ENCODE peak calls at places on chromosomes 5 and 9, in five cellular contexts. Q, O, C, M and Z are unnamed samples.

GRCh38 chr5:102853680-102854079 is 98.6 kb downstream of the PAM start:
- DNase-seq in Q (no peak), C (no peak), M (no peak), O (no peak), Z (no peak)

GRCh38 chr9:34991833-34992375 is 2.4 kb downstream of the DNAJB5 start:
- DNase-seq in O (peak), Q (peak), M (peak), C (no peak), Z (peak)

GRCh38 chr9:75265525-75265972 is 177.2 kb downstream of the OSTF1 start:
- DNase-seq in Q (peak), O (peak), M (peak), C (no peak), Z (peak)

GRCh38 chr5:10192309-10192708 is 57.4 kb downstream of the ATPSCKMT start:
- DNase-seq in O (no peak), Q (no peak), M (no peak), C (no peak), Z (no peak)

GRCh38 chr5:31833005-31833404 is 194.1 kb downstream of the PDZD2 start:
- DNase-seq in Q (no peak), C (no peak), O (no peak), M (no peak), Z (no peak)

GRCh38 chr9:3894764-3895163 is 369.0 kb upstream of the RFX3 start:
- DNase-seq in M (peak), O (no peak), C (no peak), Q (no peak), Z (no peak)

GRCh38 chr9:91714020-91714721 is 235.9 kb downstream of the ROR2 start:
- DNase-seq in C (no peak), Q (no peak), M (peak), O (peak), Z (peak)

GRCh38 chr5:13739462-13739861 is 205.0 kb downstream of the DNAH5 start:
- DNase-seq in C (peak), M (no peak), O (no peak), Q (no peak), Z (peak)

GRCh38 chr5:79020861-79021561 is 35.9 kb upstream of the ARSB start:
- DNase-seq in M (peak), O (peak), C (no peak), Q (peak), Z (peak)

GRCh38 chr9:115034801-115035200 is 83.2 kb downstream of the TNC start:
- DNase-seq in C (peak), Q (no peak), M (peak), O (no peak), Z (peak)

GRCh38 chr9:17795708-17796107 is 216.8 kb downstream of the SH3GL2 start:
- DNase-seq in C (no peak), Q (no peak), O (no peak), M (peak), Z (no peak)

GRCh38 chr9:127586537-127586936 is 25.5 kb upstream of the STXBP1 start:
- DNase-seq in Q (peak), O (peak), C (no peak), M (peak), Z (peak)

GRCh38 chr5:127216906-127217675 is 73.5 kb upstream of the MEGF10 start:
- DNase-seq in M (no peak), C (no peak), Q (no peak), O (no peak), Z (no peak)

GRCh38 chr5:38039826-38040225 is 200.0 kb upstream of the GDNF start:
- DNase-seq in M (no peak), C (no peak), Q (no peak), O (no peak), Z (no peak)

GRCh38 chr5:96384353-96384752 is 48.7 kb downstream of the PCSK1 start:
- DNase-seq in Q (no peak), C (peak), O (peak), M (peak), Z (peak)

GRCh38 chr5:71905804-71906711 is 187.0 kb downstream of the CARTPT start:
- DNase-seq in M (peak), O (no peak), C (no peak), Q (no peak), Z (no peak)

GRCh38 chr5:66151491-66151890 is 7.4 kb downstream of the SREK1 start:
- DNase-seq in O (peak), M (no peak), C (no peak), Q (no peak), Z (no peak)

GRCh38 chr5:180068519-180069090 is 3.0 kb downstream of the RNF130 start:
- DNase-seq in O (no peak), C (no peak), M (no peak), Q (no peak), Z (no peak)

GRCh38 chr9:121607434-121608248 is 43.8 kb upstream of the DAB2IP start:
- DNase-seq in Q (no peak), C (no peak), M (peak), O (peak), Z (no peak)

GRCh38 chr9:134343637-134344036 is 17.4 kb downstream of the RXRA start:
- DNase-seq in Q (no peak), C (no peak), M (no peak), O (no peak), Z (no peak)

GRCh38 chr9:88776717-88777497 is 214.4 kb upstream of the S1PR3 start:
- DNase-seq in Q (peak), M (peak), O (peak), C (no peak), Z (peak)

GRCh38 chr5:126461838-126462237 is 38.6 kb downstream of the GRAMD2B start:
- DNase-seq in Q (no peak), O (no peak), M (no peak), C (no peak), Z (no peak)

GRCh38 chr5:58849995-58850667 is 267.3 kb downstream of the RAB3C start:
- DNase-seq in M (peak), O (peak), Q (peak), C (no peak), Z (peak)

GRCh38 chr9:16869961-16870605 is 387 bp downstream of the BNC2 start:
- DNase-seq in Q (no peak), C (no peak), O (peak), M (no peak), Z (no peak)

GRCh38 chr9:65403721-65404120 is 118.7 kb upstream of the FOXD4L5 start:
- DNase-seq in O (no peak), C (no peak), Q (no peak), M (no peak), Z (no peak)

GRCh38 chr5:14872070-14872989 is 752 bp upstream of the ANKH start:
- DNase-seq in C (no peak), Q (peak), O (peak), M (peak), Z (no peak)

GRCh38 chr5:128014578-128014977 is 69.0 kb upstream of the SLC12A2 start:
- DNase-seq in O (no peak), C (no peak), Q (no peak), M (no peak), Z (no peak)

GRCh38 chr9:98074119-98074990 is 17.8 kb downstream of the NANS start:
- DNase-seq in M (peak), C (no peak), O (peak), Q (peak), Z (peak)

GRCh38 chr9:1839984-1840383 is 175.2 kb upstream of the SMARCA2 start:
- DNase-seq in C (no peak), O (no peak), Q (no peak), M (no peak), Z (no peak)

GRCh38 chr5:119878712-119879111 is 249.4 kb downstream of the FAM170A start:
- DNase-seq in Q (no peak), O (no peak), C (peak), M (no peak), Z (no peak)

GRCh38 chr9:133163559-133164208 is at the start of gene GBGT1:
- DNase-seq in Q (peak), O (no peak), C (no peak), M (peak), Z (no peak)

GRCh38 chr5:141862936-141863543 is 15.2 kb downstream of the PCDH1 start:
- DNase-seq in C (no peak), O (no peak), M (no peak), Q (no peak), Z (no peak)

DNA sequence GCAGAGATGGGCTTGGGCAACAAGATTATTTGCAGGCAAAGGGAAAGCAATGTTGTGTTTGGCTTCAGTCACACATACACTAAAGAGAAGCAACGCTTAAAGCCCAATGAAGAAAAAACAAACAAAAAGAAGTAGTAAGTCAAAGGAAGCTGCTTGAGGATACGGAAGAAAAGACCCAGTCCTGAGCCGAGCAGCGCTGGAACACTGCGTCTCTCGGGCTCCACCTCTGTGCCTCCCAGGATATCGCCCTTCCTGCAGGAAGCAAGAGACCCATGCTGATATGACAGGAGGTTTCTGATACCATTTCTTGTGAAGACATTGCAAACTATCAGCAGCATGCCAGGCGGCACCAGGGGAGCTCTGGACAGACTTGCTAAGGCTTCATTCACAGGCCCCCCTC is 9.9 kb downstream of the GNAQ start:
- DNase-seq in C (no peak), Q (no peak), M (no peak), O (no peak), Z (no peak)
- H3K27ac ChIP-seq in C (no peak), Q (no peak), M (peak), O (peak), Z (no peak)

GRCh38 chr9:113873926-113874325 is 2.2 kb upstream of the ZNF618 start:
- DNase-seq in C (no peak), M (no peak), O (no peak), Q (no peak), Z (no peak)

GRCh38 chr9:113875917-113876805 is at the start of gene ZNF618:
- DNase-seq in O (peak), C (no peak), Q (no peak), M (peak), Z (peak)

GRCh38 chr9:113873446-113873845 is 2.7 kb upstream of the ZNF618 start:
- DNase-seq in M (no peak), C (no peak), O (no peak), Q (no peak), Z (no peak)

GRCh38 chr9:113876806-113877236 is 712 bp downstream of the ZNF618 start:
- DNase-seq in O (no peak), C (no peak), M (peak), Q (peak), Z (no peak)

GRCh38 chr9:113875420-113875916 is 641 bp upstream of the ZNF618 start:
- DNase-seq in M (no peak), O (no peak), Q (no peak), C (no peak), Z (no peak)
- H3K27ac ChIP-seq in M (no peak), O (peak), Q (no peak), C (no peak), Z (peak)

DNA sequence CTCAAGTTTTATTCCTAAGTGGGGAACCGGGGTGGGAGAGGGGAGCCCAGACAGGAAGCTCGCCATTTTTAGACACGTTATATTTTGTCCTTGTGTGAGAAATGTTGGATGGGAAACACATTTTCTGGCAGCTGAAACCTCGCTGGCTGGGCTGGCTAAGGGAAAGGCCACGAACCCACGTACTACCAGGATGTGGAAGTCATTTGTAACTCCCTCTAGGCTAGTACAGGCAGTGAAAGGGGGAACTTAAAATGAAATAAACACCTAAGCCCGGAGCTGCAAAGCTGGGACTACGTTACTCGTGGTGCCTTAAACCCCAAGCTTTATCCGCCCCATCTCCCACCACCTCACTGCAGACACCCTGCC is 42.5 kb downstream of the TMEM174 start:
- DNase-seq in Q (no peak), M (no peak), C (no peak), O (no peak), Z (no peak)
- H3K27ac ChIP-seq in Q (no peak), M (peak), C (no peak), O (peak), Z (no peak)

DNA sequence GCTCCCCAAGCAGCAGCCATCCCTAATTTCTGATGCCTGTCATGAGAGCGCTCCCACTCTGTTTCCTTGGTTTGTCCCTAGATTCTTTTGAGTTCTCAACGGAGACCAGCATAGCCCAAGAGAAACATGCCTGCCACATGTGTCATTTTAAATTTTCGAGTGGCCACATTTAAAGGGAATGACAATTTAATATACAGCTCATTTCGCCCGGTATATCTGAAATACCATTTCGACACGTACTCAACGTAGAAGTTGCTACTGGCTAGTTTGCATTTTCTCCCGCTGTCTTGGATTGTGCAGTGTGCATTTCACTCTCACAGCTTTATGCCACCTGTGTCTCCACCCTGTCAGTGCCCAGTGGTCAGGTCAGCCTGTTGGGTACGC is 21.0 kb downstream of the LPCAT1 start:
- DNase-seq in O (no peak), M (no peak), Q (no peak), C (no peak), Z (no peak)
- H3K27ac ChIP-seq in O (no peak), M (no peak), Q (peak), C (no peak), Z (no peak)

GRCh38 chr9:136900556-136900955 is 14.2 kb downstream of the TRAF2 start:
- DNase-seq in M (no peak), Q (no peak), O (no peak), C (no peak), Z (no peak)
- H3K27ac ChIP-seq in M (no peak), Q (no peak), O (peak), C (peak), Z (peak)

GRCh38 chr5:81081461-81081835 is 121.3 kb downstream of the RASGRF2 start:
- DNase-seq in C (no peak), M (no peak), Q (no peak), O (no peak), Z (no peak)
- H3K27ac ChIP-seq in C (no peak), M (no peak), Q (no peak), O (no peak), Z (no peak)